ENCODE peak calls at places on chromosomes 7 and 10, in seven cellular contexts. One of them, this sample, is unnamed.

GRCh38 chr10:29895436-29895835 is 163.9 kb downstream of the JCAD start:
- DNase-seq in HEK293T: no peak
- DNase-seq in AG04450: peak
- DNase-seq in NCI-H1105: no peak
- DNase-seq in HCEC 1CT: peak
- DNase-seq in GM13977: no peak
- DNase-seq in GM13976: no peak
- DNase-seq in this sample: peak

GRCh38 chr7:139623518-139623917 is 100.0 kb downstream of the CLEC2L start:
- DNase-seq in HEK293T: no peak
- DNase-seq in AG04450: no peak
- DNase-seq in NCI-H1105: no peak
- DNase-seq in HCEC 1CT: no peak
- DNase-seq in GM13977: no peak
- DNase-seq in GM13976: no peak
- DNase-seq in this sample: no peak

GRCh38 chr7:54904130-54904529 is 114.7 kb upstream of the EGFR start:
- DNase-seq in HEK293T: no peak
- DNase-seq in AG04450: peak
- DNase-seq in NCI-H1105: no peak
- DNase-seq in HCEC 1CT: peak
- DNase-seq in GM13977: no peak
- DNase-seq in GM13976: no peak
- DNase-seq in this sample: peak

GRCh38 chr7:94697671-94697994 is 41.7 kb upstream of the SGCE start:
- DNase-seq in HEK293T: no peak
- DNase-seq in AG04450: no peak
- DNase-seq in NCI-H1105: no peak
- DNase-seq in HCEC 1CT: no peak
- DNase-seq in GM13977: no peak
- DNase-seq in GM13976: no peak
- DNase-seq in this sample: peak

GRCh38 chr7:15396210-15397158 is 165.3 kb downstream of the AGMO start:
- DNase-seq in HEK293T: no peak
- DNase-seq in AG04450: no peak
- DNase-seq in NCI-H1105: no peak
- DNase-seq in HCEC 1CT: no peak
- DNase-seq in GM13977: no peak
- DNase-seq in GM13976: no peak
- DNase-seq in this sample: no peak

GRCh38 chr10:49744924-49745605 is 17.1 kb downstream of the OGDHL start:
- DNase-seq in HEK293T: no peak
- DNase-seq in AG04450: no peak
- DNase-seq in NCI-H1105: no peak
- DNase-seq in HCEC 1CT: no peak
- DNase-seq in GM13977: no peak
- DNase-seq in GM13976: peak
- DNase-seq in this sample: no peak

GRCh38 chr7:72152171-72153131 is 259.7 kb downstream of the CALN1 start:
- DNase-seq in HEK293T: no peak
- DNase-seq in AG04450: no peak
- DNase-seq in NCI-H1105: no peak
- DNase-seq in HCEC 1CT: no peak
- DNase-seq in GM13977: no peak
- DNase-seq in GM13976: no peak
- DNase-seq in this sample: no peak

GRCh38 chr7:31874631-31875374 is 187.8 kb downstream of the PPP1R17 start:
- DNase-seq in HEK293T: no peak
- DNase-seq in AG04450: no peak
- DNase-seq in NCI-H1105: no peak
- DNase-seq in HCEC 1CT: no peak
- DNase-seq in GM13977: no peak
- DNase-seq in GM13976: no peak
- DNase-seq in this sample: no peak

GRCh38 chr10:104796817-104797216 is 155.7 kb downstream of the SORCS3 start:
- DNase-seq in HEK293T: no peak
- DNase-seq in AG04450: no peak
- DNase-seq in NCI-H1105: peak
- DNase-seq in HCEC 1CT: no peak
- DNase-seq in GM13977: no peak
- DNase-seq in GM13976: no peak
- DNase-seq in this sample: no peak

GRCh38 chr10:132698761-132699391 is 87.1 kb downstream of the NKX6-2 start:
- DNase-seq in HEK293T: no peak
- DNase-seq in AG04450: no peak
- DNase-seq in NCI-H1105: no peak
- DNase-seq in HCEC 1CT: no peak
- DNase-seq in GM13977: no peak
- DNase-seq in GM13976: no peak
- DNase-seq in this sample: no peak

GRCh38 chr7:114175140-114175539 is 239.5 kb upstream of the FOXP2 start:
- DNase-seq in HEK293T: no peak
- DNase-seq in AG04450: no peak
- DNase-seq in NCI-H1105: no peak
- DNase-seq in HCEC 1CT: peak
- DNase-seq in GM13977: no peak
- DNase-seq in GM13976: no peak
- DNase-seq in this sample: peak

GRCh38 chr7:120272261-120272895 is 597 bp upstream of the KCND2 start:
- DNase-seq in HEK293T: peak
- DNase-seq in AG04450: peak
- DNase-seq in NCI-H1105: peak
- DNase-seq in HCEC 1CT: peak
- DNase-seq in GM13977: peak
- DNase-seq in GM13976: peak
- DNase-seq in this sample: peak

GRCh38 chr7:2589341-2589740 is 30.6 kb downstream of the IQCE start:
- DNase-seq in HEK293T: no peak
- DNase-seq in AG04450: no peak
- DNase-seq in NCI-H1105: no peak
- DNase-seq in HCEC 1CT: no peak
- DNase-seq in GM13977: no peak
- DNase-seq in GM13976: no peak
- DNase-seq in this sample: no peak